ENCODE peak calls at places on chromosomes 16 and 17, in five cellular contexts. Q is IMR-90, G is A549, T is K562, D is HepG2. W is an unnamed sample.

GRCh38 chr17:3663102-3664011 is 5.0 kb downstream of the TAX1BP3 start:
- DNase-seq in Q (no peak), G (no peak), D (no peak), T (no peak), W (no peak)

GRCh38 chr17:81707725-81708646 is 4.1 kb upstream of the SLC25A10 start:
- DNase-seq in D (no peak), T (no peak), Q (no peak), G (no peak), W (no peak)

GRCh38 chr16:539901-540530 is 12.5 kb downstream of the CAPN15 start:
- DNase-seq in D (no peak), G (no peak), Q (peak), T (no peak), W (no peak)

GRCh38 chr17:80861892-80862291 is 129.7 kb upstream of the CHMP6 start:
- DNase-seq in G (peak), Q (peak), D (no peak), T (no peak), W (peak)

GRCh38 chr17:76204277-76204676 is 36.0 kb downstream of the RNF157 start:
- DNase-seq in T (no peak), G (peak), Q (peak), D (peak), W (no peak)

GRCh38 chr17:29857823-29858222 is 72.2 kb downstream of the SSH2 start:
- DNase-seq in D (no peak), G (no peak), Q (no peak), T (no peak), W (no peak)

GRCh38 chr16:64409762-64410161 is 712.1 kb downstream of the CDH11 start:
- DNase-seq in G (no peak), Q (no peak), D (no peak), T (no peak), W (no peak)

GRCh38 chr16:88903267-88903666 is 36.8 kb upstream of the PABPN1L start:
- DNase-seq in D (no peak), G (no peak), Q (no peak), T (no peak), W (no peak)

GRCh38 chr16:26078971-26079370 is 387.2 kb downstream of the HS3ST4 start:
- DNase-seq in T (no peak), Q (no peak), G (no peak), D (no peak), W (no peak)

GRCh38 chr17:70987867-70988340 is 818.6 kb downstream of the KCNJ2 start:
- DNase-seq in Q (no peak), G (no peak), T (no peak), D (no peak), W (no peak)

GRCh38 chr17:69502488-69502887 is 88.0 kb downstream of the MAP2K6 start:
- DNase-seq in G (no peak), Q (no peak), T (no peak), D (no peak), W (no peak)

GRCh38 chr16:17238285-17239028 is 232.3 kb downstream of the XYLT1 start:
- DNase-seq in D (no peak), T (no peak), Q (no peak), G (no peak), W (no peak)
- TF ChIP-seq RAD21 in D (no peak), T (no peak), Q (no peak), G (no peak), W (no peak)

DNA sequence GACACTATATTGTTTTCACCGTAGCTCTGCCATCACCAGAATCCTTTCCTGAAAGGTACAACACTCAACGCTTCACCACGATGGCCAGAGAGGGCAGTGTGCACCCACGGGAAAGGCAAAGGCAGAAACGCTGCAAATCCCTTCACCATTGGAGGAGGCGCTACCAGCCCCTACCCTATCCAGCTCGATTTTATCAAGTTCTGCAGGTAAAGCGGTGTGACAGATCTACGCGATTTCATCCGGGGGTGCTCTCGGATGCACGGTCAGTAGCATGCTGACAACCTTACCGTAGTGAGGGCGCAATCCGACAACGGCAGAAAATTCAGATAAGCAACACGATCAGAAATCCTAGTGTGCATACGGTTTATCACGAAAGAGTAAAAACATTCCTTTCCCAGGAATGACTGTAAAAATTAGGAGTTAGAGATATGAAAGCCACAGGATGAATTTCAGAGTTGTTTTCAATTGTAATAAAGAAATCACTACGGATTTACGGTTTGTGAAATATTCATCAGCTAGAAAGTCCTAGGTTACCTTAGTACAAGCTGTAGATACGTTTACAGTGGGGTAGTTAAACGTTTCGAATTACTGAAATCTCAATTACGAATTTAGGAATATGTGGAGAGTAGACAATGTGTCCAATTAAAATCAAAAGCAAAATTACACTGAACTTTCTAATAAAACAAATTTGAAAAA is 1.8 kb downstream of the NETO2 start:
- DNase-seq in G (peak), T (peak), D (peak), Q (peak), W (peak)
- TF ChIP-seq RFX5 in G (no peak), T (no peak), D (no peak), Q (no peak), W (peak)

GRCh38 chr16:47697826-47698225 is 236.7 kb downstream of the PHKB start:
- DNase-seq in G (no peak), D (no peak), Q (no peak), T (no peak), W (no peak)

GRCh38 chr16:47695746-47696145 is 234.6 kb downstream of the PHKB start:
- DNase-seq in D (no peak), T (no peak), G (no peak), Q (no peak), W (no peak)

GRCh38 chr16:47699090-47699489 is 238.0 kb downstream of the PHKB start:
- DNase-seq in Q (no peak), G (no peak), T (no peak), D (no peak), W (no peak)

DNA sequence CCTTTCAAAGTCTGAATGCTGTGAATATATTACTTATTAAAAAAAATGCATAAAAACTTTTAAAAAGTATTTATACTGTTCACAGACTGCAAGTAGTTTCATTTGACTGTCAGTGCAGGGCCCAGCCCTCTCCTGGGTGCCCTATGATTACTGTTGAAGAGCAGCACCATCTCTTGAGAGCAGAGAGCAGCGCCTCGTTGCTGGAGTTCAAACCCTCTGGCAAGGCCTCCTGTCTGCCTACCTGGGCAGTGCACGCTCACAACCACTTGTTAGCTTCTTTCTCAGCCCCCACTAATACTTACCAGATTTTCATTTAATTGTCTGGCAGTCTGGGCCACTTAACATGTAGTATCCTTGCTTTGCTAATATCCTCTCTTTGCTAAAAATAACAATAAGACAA is 233.4 kb downstream of the PHKB start:
- DNase-seq in Q (no peak), G (no peak), D (peak), T (no peak), W (no peak)
- TF ChIP-seq RAD21 in Q (no peak), G (no peak), D (no peak), T (no peak), W (no peak)

DNA sequence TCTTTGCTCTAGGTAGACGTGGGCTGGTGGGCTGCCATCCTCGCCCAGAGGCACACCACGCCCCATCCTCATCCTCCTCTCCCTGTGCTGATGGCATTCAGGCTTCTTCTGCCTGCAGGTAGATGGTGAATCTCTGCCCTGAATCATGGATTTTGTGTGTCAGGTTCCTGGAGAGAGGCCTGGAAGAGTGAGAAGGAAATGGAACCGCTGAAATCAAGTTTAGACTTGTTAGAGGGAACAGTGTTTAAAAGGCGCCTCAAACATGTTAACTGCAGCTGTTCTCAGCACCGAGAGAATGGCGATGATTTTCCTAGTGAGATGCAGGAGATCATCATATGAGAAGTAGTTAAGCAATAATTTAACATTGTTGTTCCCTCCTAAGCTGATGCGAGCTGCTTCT is 744.3 kb upstream of the EEF2KMT start:
- DNase-seq in Q (no peak), T (no peak), G (no peak), D (no peak), W (no peak)
- TF ChIP-seq RFX5 in Q (no peak), T (no peak), G (no peak), D (no peak), W (no peak)

GRCh38 chr16:86681440-86681838 is 103.1 kb downstream of the FOXL1 start:
- DNase-seq in Q (no peak), T (no peak), D (no peak), G (no peak), W (no peak)
- TF ChIP-seq RAD21 in Q (no peak), T (no peak), D (no peak), G (no peak), W (no peak)

GRCh38 chr17:44310188-44310587 is 1.8 kb downstream of the RUNDC3A start:
- DNase-seq in G (no peak), T (no peak), D (no peak), Q (no peak), W (no peak)

GRCh38 chr17:44308320-44308818 is at the start of gene RUNDC3A:
- DNase-seq in D (peak), T (peak), G (peak), Q (peak), W (peak)

GRCh38 chr17:44309472-44309871 is 1.1 kb downstream of the RUNDC3A start:
- DNase-seq in Q (no peak), T (no peak), G (no peak), D (no peak), W (no peak)

GRCh38 chr17:44308865-44309264 is 464 bp downstream of the RUNDC3A start:
- DNase-seq in D (no peak), Q (no peak), G (no peak), T (no peak), W (peak)

DNA sequence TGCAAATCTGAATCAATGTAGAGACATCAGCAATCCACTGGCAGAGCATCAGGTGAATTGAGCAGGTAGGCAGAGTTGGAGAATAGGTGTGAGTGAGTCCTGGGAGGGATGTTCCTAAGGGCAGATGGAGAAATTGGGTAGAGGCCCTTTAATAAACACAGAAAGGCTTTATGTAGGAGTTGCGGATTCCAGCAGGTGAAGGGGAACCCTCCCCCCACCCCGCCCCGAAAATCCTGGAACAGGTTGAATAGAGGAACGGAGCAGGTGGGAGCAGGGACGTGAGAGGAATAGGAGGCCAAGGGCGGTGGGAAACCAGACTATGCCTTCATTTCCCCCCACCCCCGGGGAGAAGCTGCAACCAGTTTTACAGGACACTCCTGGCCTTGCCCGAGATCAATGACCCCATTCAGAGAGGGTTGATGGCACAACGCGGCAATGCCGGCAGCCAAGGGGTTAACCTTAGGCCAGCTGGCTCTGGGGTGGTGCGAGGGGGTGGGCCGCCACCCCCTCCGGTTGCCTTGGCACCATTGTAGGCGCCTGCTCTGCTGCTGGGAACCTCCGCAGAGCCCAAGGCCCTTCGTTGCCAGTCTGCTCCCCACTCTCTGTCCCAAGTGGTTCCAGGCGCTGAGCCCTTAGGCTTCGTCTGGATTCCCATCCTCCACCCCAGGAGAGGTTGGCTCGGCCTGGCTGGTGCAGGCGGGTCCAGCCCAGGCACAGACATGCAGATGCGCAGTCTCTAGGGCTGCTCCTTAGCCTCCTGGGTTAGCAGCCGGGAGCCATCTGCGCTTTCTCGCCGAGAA is 814 bp upstream of the RUNDC3A start:
- DNase-seq in T (no peak), G (peak), Q (no peak), D (no peak), W (peak)
- TF ChIP-seq RFX5 in T (no peak), G (no peak), Q (no peak), D (no peak), W (no peak)